ENCODE peak calls at places on chromosomes 5 and 9, in five cellular contexts. Z, A, R, K and W are unnamed samples.

GRCh38 chr9:112080831-112081542 is 94.1 kb downstream of the SUSD1 start:
- DNase-seq in Z (no peak), K (no peak), A (no peak), R (no peak), W (no peak)

GRCh38 chr5:44389410-44389879 is at the start of gene FGF10:
- DNase-seq in A (peak; percentile 59), K (peak; percentile 50), Z (no peak), R (peak; percentile 1), W (no peak)

GRCh38 chr9:133054966-133055365 is 6.8 kb upstream of the CEL start:
- DNase-seq in A (peak; percentile 90), R (peak; percentile 16), Z (no peak), K (no peak), W (no peak)

GRCh38 chr9:81239388-81239787 is 450.0 kb downstream of the TLE1 start:
- DNase-seq in R (no peak), K (no peak), A (no peak), Z (no peak), W (peak; percentile 5)

GRCh38 chr5:175124821-175125220 is 319.2 kb downstream of the DRD1 start:
- DNase-seq in A (no peak), R (no peak), K (no peak), Z (no peak), W (no peak)

GRCh38 chr9:27033815-27034403 is 28.4 kb upstream of the LRRC19 start:
- DNase-seq in A (no peak), R (peak; percentile 36), K (peak; percentile 35), Z (peak; percentile 54), W (no peak)

GRCh38 chr5:161549106-161549505 is 2.6 kb upstream of the GABRB2 start:
- DNase-seq in R (peak; percentile 27), Z (no peak), A (no peak), K (no peak), W (no peak)

GRCh38 chr9:123059472-123060220 is 26.2 kb downstream of the GPR21 start:
- DNase-seq in R (no peak), Z (no peak), K (no peak), A (no peak), W (no peak)

GRCh38 chr5:163917741-163918140 is 412.3 kb downstream of the MAT2B start:
- DNase-seq in K (no peak), R (peak; percentile 28), Z (no peak), A (no peak), W (no peak)

GRCh38 chr9:137390553-137391410 is 32.2 kb downstream of the EXD3 start:
- DNase-seq in Z (no peak), R (no peak), K (no peak), A (peak; percentile 43), W (no peak)

GRCh38 chr9:96491079-96491879 is 41.3 kb downstream of the HABP4 start:
- DNase-seq in Z (peak; percentile 16), R (peak; percentile 80), A (no peak), K (no peak), W (no peak)

GRCh38 chr9:113998114-113998513 is 80.0 kb downstream of the AMBP start:
- DNase-seq in K (no peak), R (no peak), Z (no peak), A (no peak), W (no peak)

GRCh38 chr9:103397868-103398600 is 402.9 kb downstream of the CYLC2 start:
- DNase-seq in K (peak; percentile 19), Z (peak; percentile 31), A (no peak), R (peak; percentile 20), W (peak; percentile 53)

GRCh38 chr9:84397822-84398221 is 57.3 kb upstream of the SLC28A3 start:
- DNase-seq in Z (no peak), K (peak; percentile 10), R (peak; percentile 74), A (no peak), W (no peak)

GRCh38 chr9:4042966-4043365 is 256.9 kb downstream of the GLIS3 start:
- DNase-seq in K (peak; percentile 52), Z (no peak), A (no peak), R (no peak), W (no peak)

GRCh38 chr5:124649548-124650501 is 96.6 kb downstream of the ZNF608 start:
- DNase-seq in K (peak; percentile 43), Z (peak; percentile 87), R (peak; percentile 97), A (peak; percentile 88), W (peak; percentile 91)

GRCh38 chr5:180090769-180091546 is 19.4 kb upstream of the RNF130 start:
- DNase-seq in K (peak; percentile 43), Z (no peak), A (no peak), R (peak; percentile 36), W (no peak)

GRCh38 chr5:109161914-109162683 is 247.7 kb downstream of the PJA2 start:
- DNase-seq in A (no peak), R (no peak), K (no peak), Z (no peak), W (no peak)

GRCh38 chr5:64811050-64811640 is 42.4 kb downstream of the CWC27 start:
- DNase-seq in Z (peak; percentile 65), K (peak; percentile 69), A (no peak), R (peak; percentile 61), W (peak; percentile 14)

DNA sequence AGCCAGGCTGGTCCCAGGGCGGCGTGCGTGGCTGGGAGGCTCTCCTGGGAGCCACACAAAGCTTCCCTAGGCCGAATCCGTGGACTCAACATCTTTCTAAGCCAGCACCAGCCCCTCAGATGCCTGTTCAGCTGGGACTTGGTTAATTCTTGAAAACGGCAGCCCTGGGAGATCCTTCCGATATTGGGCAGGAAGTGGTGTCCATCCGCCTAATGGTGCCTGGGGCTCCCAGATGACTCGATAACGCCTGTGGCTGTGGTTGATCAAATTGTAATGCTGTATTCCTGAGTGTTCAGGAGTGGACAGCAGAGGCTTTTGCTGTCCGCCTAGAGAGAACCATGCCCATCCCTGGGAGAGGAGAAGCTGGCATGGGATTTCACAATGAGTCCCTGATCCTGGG is 14.1 kb downstream of the KCNT1 start:
- DNase-seq in A (no peak), Z (no peak), K (no peak), R (no peak), W (no peak)
- H3K27me3 ChIP-seq in A (no peaks in the 10 kb centered on the region), Z (no peaks in the 10 kb centered on the region), K (peaks cover 35% of the 10 kb centered on the region), R (peaks cover 8% of the 10 kb centered on the region), W (peaks cover 39% of the 10 kb centered on the region)

GRCh38 chr5:140855772-140856674 is at the start of gene PCDHA10:
- DNase-seq in Z (no peak), A (peak; percentile 40), R (no peak), K (peak; percentile 79), W (no peak)
- H3K27me3 ChIP-seq in Z (no peaks in the 10 kb centered on the region), A (no peaks in the 10 kb centered on the region), R (no peaks in the 10 kb centered on the region), K (no peaks in the 10 kb centered on the region), W (no peaks in the 10 kb centered on the region)

GRCh38 chr5:171624396-171624795 is 161.2 kb upstream of the SMIM23 start:
- DNase-seq in Z (no peak), K (no peak), R (no peak), A (no peak), W (no peak)
- H3K27me3 ChIP-seq in Z (no peaks in the 10 kb centered on the region), K (peaks cover 6% of the 10 kb centered on the region), R (peaks cover 21% of the 10 kb centered on the region), A (no peaks in the 10 kb centered on the region), W (peaks cover 6% of the 10 kb centered on the region)

GRCh38 chr9:34589371-34589655 is 211 bp downstream of the CNTFR start:
- DNase-seq in A (peak; percentile 71), Z (no peak), R (no peak), K (no peak), W (no peak)

GRCh38 chr9:34591091-34591910 is 1.8 kb upstream of the CNTFR start:
- DNase-seq in A (peak; percentile 96), Z (peak; percentile 64), R (peak; percentile 58), K (peak; percentile 74), W (no peak)

GRCh38 chr9:34591911-34592866 is 2.7 kb upstream of the CNTFR start:
- DNase-seq in A (peak; percentile 51), R (no peak), Z (no peak), K (no peak), W (no peak)

GRCh38 chr9:34589656-34590375 is at the start of gene CNTFR:
- DNase-seq in R (no peak), Z (no peak), A (peak; percentile 90), K (peak; percentile 58), W (no peak)

DNA sequence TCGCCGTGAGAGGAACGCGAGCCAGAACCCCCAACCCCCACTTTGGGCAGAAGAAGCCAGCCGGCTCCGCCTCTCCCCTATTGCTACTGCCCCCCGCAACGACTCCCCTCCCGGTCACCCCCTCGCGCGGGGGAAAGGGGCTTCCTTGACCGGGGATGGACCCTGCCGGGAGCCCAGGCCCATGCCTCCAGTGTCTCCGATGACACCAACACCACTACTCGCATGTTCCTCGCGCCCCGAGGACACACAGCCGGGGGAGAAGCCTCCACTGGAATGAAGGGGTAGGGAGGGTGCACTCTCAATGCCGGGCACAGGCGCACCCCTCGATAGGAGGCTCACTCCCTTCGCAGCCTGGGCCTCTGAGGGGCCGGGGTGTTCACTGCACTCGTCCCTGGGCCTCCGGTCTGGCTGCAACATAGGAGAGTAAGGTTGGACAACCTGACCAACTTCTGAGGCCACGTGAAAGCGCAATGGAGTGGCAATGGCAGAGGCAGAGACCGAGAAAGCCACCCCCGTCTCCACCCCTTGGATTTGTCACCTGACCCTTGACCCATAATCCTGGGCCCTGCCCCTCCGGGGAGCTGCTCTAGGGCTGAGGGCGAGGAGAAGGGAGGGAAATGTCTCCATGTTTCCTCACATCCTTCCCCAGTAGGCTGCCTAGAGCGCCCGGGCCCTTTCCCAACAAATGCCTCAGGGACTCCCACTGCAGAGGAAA is 1.0 kb upstream of the CNTFR start:
- DNase-seq in A (peak; percentile 85), K (peak; percentile 44), R (no peak), Z (no peak), W (no peak)
- H3K27me3 ChIP-seq in A (no peaks in the 10 kb centered on the region), K (peaks cover 45% of the 10 kb centered on the region), R (peaks cover 70% of the 10 kb centered on the region), Z (peaks cover 42% of the 10 kb centered on the region), W (peaks cover 84% of the 10 kb centered on the region)

GRCh38 chr5:172585114-172585513 is 55.9 kb upstream of the NEURL1B start:
- DNase-seq in R (no peak), K (no peak), A (no peak), Z (no peak), W (no peak)
- H3K27me3 ChIP-seq in R (peaks cover 31% of the 10 kb centered on the region), K (peaks cover 5% of the 10 kb centered on the region), A (no peaks in the 10 kb centered on the region), Z (no peaks in the 10 kb centered on the region), W (peaks cover 25% of the 10 kb centered on the region)

GRCh38 chr5:77631166-77631582 is 7.3 kb downstream of the OTP start:
- DNase-seq in Z (no peak), K (no peak), A (no peak), R (no peak), W (no peak)
- H3K27me3 ChIP-seq in Z (peaks cover 65% of the 10 kb centered on the region), K (peaks cover 99% of the 10 kb centered on the region), A (no peaks in the 10 kb centered on the region), R (peaks cover 64% of the 10 kb centered on the region), W (peaks cover 63% of the 10 kb centered on the region)

DNA sequence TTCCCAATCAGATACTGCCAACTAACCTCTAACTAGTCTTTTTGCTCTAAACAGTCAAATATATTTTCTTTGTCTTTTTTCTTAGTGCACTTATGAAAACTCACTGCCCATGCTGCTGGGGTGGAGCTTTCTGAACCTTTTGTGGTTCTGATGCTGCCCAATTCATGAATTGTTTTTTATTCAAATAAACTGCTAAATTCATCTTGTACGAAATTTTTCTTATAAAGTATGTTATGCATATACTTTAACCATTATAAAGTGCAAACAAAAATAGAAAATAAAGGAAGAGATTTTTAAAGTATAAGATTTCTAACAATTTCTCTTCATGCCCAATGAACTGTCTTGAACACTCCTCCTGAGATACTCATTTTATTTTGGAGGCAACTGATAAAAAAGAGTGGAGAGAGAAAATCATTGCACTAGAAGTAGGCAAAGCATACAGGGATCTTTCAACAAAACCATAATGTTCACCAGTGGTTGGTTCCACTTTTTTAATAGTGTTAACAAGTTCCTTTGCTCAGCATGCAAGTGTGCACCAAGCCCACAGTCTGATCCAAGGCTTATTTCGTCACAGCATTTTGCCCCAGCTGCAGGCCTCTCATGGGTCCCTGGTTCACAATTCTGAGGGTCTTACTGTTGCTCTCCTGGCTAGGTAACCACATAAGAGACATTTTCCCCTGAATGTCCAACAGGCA is 6.2 kb upstream of the FYB1 start:
- DNase-seq in A (no peak), K (no peak), Z (no peak), R (no peak), W (no peak)
- H3K27me3 ChIP-seq in A (no peaks in the 10 kb centered on the region), K (no peaks in the 10 kb centered on the region), Z (no peaks in the 10 kb centered on the region), R (no peaks in the 10 kb centered on the region), W (no peaks in the 10 kb centered on the region)